ENCODE peak calls at places on chromosomes 4 and X, in nine cellular contexts. M is endodermal cell, E is stomach, A is IMR-90, N is tibial artery, D is H9, K is testis, W is brain microvascular endothelial cell, L is transverse colon. J is an unnamed sample. For H3K27me3, the result is how much of the 10 kb centered on the place peaks cover.

GRCh38 chr4:71774136-71774535 is 9.7 kb downstream of the GC start:
- DNase-seq in L (no peak), W (no peak), M (no peak), A (no peak), E (no peak), N (no peak), D (no peak), K (no peak), J (no peak)

GRCh38 chrX:10190367-10190766 is 33.6 kb downstream of the CLCN4 start:
- DNase-seq in N (peak), W (peak), L (peak), E (no peak), K (peak), A (peak), D (no peak), M (no peak), J (peak)

GRCh38 chr4:57168986-57169385 is 58.8 kb upstream of the IGFBP7 start:
- DNase-seq in K (no peak), N (no peak), M (no peak), D (no peak), L (no peak), A (no peak), W (no peak), E (no peak), J (no peak)

GRCh38 chr4:84672177-84672576 is 89.2 kb downstream of the CDS1 start:
- DNase-seq in E (no peak), N (no peak), L (no peak), A (no peak), D (no peak), K (no peak), M (no peak), W (no peak), J (no peak)

GRCh38 chr4:174119051-174119450 is 164.4 kb downstream of the FBXO8 start:
- DNase-seq in M (no peak), D (no peak), L (no peak), N (no peak), A (peak), W (peak), E (no peak), K (no peak), J (no peak)

GRCh38 chrX:88355252-88355651 is 391.8 kb upstream of the CPXCR1 start:
- DNase-seq in E (no peak), W (no peak), K (no peak), L (no peak), D (no peak), A (no peak), M (no peak), N (no peak), J (no peak)

GRCh38 chr4:181659202-181659601 is 584.0 kb upstream of the TENM3 start:
- DNase-seq in L (no peak), N (no peak), M (no peak), W (peak), E (no peak), K (no peak), A (no peak), D (no peak), J (no peak)

GRCh38 chr4:174528226-174528625 is 5.9 kb upstream of the HPGD start:
- DNase-seq in D (no peak), E (no peak), K (no peak), W (no peak), A (no peak), L (no peak), M (no peak), N (no peak), J (no peak)

GRCh38 chr4:83552085-83552484 is 16.2 kb downstream of the GPAT3 start:
- DNase-seq in N (no peak), W (no peak), M (no peak), L (no peak), A (no peak), K (no peak), E (no peak), D (no peak), J (no peak)

GRCh38 chr4:6476893-6477292 is 4.5 kb upstream of the PPP2R2C start:
- DNase-seq in K (no peak), N (no peak), A (no peak), E (no peak), D (peak), L (no peak), W (no peak), M (peak), J (no peak)

GRCh38 chr4:57544811-57545654 is 434.8 kb upstream of the IGFBP7 start:
- DNase-seq in D (no peak), W (no peak), M (peak), N (no peak), L (no peak), K (no peak), E (no peak), A (no peak), J (no peak)

GRCh38 chrX:19987856-19988255 is 3.0 kb downstream of the BCLAF3 start:
- DNase-seq in W (no peak), E (no peak), L (no peak), A (no peak), M (no peak), K (no peak), D (no peak), N (no peak), J (no peak)
- H3K27ac ChIP-seq in W (no peak), E (no peak), L (no peak), A (no peak), M (no peak), K (no peak), D (no peak), N (no peak), J (no peak)

DNA sequence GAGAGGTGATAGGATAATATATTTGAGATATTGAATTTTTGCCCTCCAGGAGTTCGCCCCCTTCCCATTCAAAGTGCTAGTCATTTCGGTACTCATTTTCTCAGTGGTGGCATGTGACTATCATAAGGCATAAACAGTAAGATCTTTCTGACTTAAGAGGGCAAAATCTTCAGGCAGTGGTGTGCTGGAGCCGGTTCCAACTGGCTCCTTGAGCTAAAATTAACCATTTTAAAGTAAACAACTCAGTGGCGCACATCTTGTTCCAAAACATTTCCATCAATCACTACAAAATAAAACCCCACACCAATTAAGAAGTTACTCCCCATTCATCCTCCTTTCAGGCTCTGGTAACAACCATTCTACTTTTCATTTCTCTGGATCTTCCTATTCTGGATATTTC is 43.3 kb downstream of the LUZP4 start:
- DNase-seq in N (no peak), E (no peak), M (no peak), L (no peak), A (no peak), D (no peak), K (no peak), W (no peak), J (no peak)
- H3K27me3 ChIP-seq in N (under half), E (under half), M (under half), L (under half), A (under half), D (under half), K (under half), W (under half), J (under half)

GRCh38 chr4:70737409-70737808 is 15.6 kb downstream of the RUFY3 start:
- DNase-seq in N (no peak), M (no peak), A (no peak), K (no peak), L (no peak), D (no peak), E (no peak), W (no peak), J (no peak)
- TF ChIP-seq CTCF in N (no peak), M (no peak), A (no peak), K (no peak), L (no peak), D (no peak), E (no peak), W (no peak), J (no peak)

GRCh38 chrX:46620505-46620904 is 46.9 kb downstream of the CHST7 start:
- DNase-seq in E (no peak), K (no peak), W (no peak), D (no peak), L (no peak), M (no peak), N (no peak), A (no peak), J (no peak)
- H3K27ac ChIP-seq in E (no peak), K (no peak), W (no peak), D (no peak), L (no peak), M (no peak), N (no peak), A (no peak), J (no peak)

GRCh38 chrX:153640045-153640686 is 6.8 kb upstream of the DUSP9 start:
- DNase-seq in W (no peak), E (peak), M (peak), A (no peak), L (no peak), N (no peak), K (no peak), D (no peak), J (no peak)

GRCh38 chrX:153638041-153638371 is 9.0 kb upstream of the DUSP9 start:
- DNase-seq in W (no peak), N (no peak), E (no peak), M (peak), A (no peak), D (peak), L (no peak), K (no peak), J (no peak)

GRCh38 chrX:153639177-153640044 is 7.6 kb upstream of the DUSP9 start:
- DNase-seq in M (no peak), E (peak), W (no peak), L (no peak), A (no peak), D (peak), N (no peak), K (no peak), J (no peak)

GRCh38 chrX:153637121-153638040 is 9.6 kb upstream of the DUSP9 start:
- DNase-seq in D (no peak), K (no peak), L (no peak), N (no peak), W (no peak), E (no peak), A (no peak), M (peak), J (no peak)

GRCh38 chrX:153638436-153639176 is 8.4 kb upstream of the DUSP9 start:
- DNase-seq in A (no peak), K (no peak), M (peak), N (no peak), E (peak), W (no peak), L (no peak), D (no peak), J (no peak)
- H3K27me3 ChIP-seq in A (under half), K (under half), M (under half), N (under half), E (under half), W (under half), L (under half), D (under half), J (under half)

GRCh38 chr4:11801466-11802446 is 373.1 kb upstream of the HS3ST1 start:
- DNase-seq in L (no peak), A (no peak), D (no peak), N (no peak), K (no peak), M (no peak), W (no peak), E (no peak), J (no peak)

DNA sequence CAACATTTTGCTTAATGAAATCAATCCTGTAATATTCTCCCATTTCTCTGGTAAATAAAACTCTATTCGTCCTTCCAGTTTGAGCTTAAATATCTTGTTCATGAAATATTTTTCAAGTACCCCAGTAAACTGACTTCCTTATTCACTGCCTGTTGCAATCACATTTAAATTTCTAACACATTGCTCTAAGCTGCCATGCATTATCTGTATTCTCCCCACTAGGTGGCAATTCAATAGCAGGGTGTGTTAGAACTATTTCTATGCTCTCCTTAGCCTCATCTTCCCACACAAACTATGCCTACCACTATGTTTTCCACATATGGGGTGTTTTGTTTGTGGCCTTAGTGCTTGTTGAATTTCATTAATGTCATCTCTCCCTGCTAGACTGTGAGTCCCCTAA is 377.1 kb upstream of the HS3ST1 start:
- DNase-seq in A (peak), M (no peak), W (peak), N (no peak), L (no peak), D (no peak), E (no peak), K (no peak), J (no peak)
- TF ChIP-seq CTCF in A (peak), M (peak), W (peak), N (peak), L (peak), D (peak), E (peak), K (no peak), J (peak)

J was measured in AG04450.